ENCODE peak calls at places on chromosomes 6 and 20, in ten cellular contexts. One of them, this sample, is unnamed.
A peak's percentile ranks its signal among the peaks of the same experiment; 100 is the strongest.

GRCh38 chr6:166467436-166468000 is 84.8 kb upstream of the MPC1 start:
- DNase-seq in adrenal gland: no peak
- DNase-seq in H54: no peak
- DNase-seq in PC-3: no peak
- DNase-seq in erythroblast: no peak
- DNase-seq in CD4-positive, alpha-beta memory T cell: no peak
- DNase-seq in osteocyte: no peak
- DNase-seq in H1: no peak
- DNase-seq in mammary epithelial cell: no peak
- DNase-seq in upper lobe of right lung: no peak
- DNase-seq in this sample: no peak

GRCh38 chr20:37194616-37195015 is 15.3 kb upstream of the MROH8 start:
- DNase-seq in upper lobe of right lung: no peak
- DNase-seq in CD4-positive, alpha-beta memory T cell: peak; percentile 22
- DNase-seq in PC-3: no peak
- DNase-seq in osteocyte: no peak
- DNase-seq in H1: no peak
- DNase-seq in adrenal gland: no peak
- DNase-seq in H54: no peak
- DNase-seq in erythroblast: no peak
- DNase-seq in mammary epithelial cell: no peak
- DNase-seq in this sample: no peak

GRCh38 chr20:49583669-49584417 is 15.9 kb upstream of the PTGIS start:
- DNase-seq in adrenal gland: peak; percentile 81
- DNase-seq in PC-3: peak; percentile 56
- DNase-seq in mammary epithelial cell: peak; percentile 8
- DNase-seq in erythroblast: peak; percentile 16
- DNase-seq in H54: peak; percentile 35
- DNase-seq in H1: no peak
- DNase-seq in osteocyte: no peak
- DNase-seq in CD4-positive, alpha-beta memory T cell: no peak
- DNase-seq in upper lobe of right lung: no peak
- DNase-seq in this sample: no peak

GRCh38 chr6:7262037-7262461 is 51.0 kb downstream of the SSR1 start:
- DNase-seq in PC-3: no peak
- DNase-seq in mammary epithelial cell: peak; percentile 48
- DNase-seq in adrenal gland: peak; percentile 74
- DNase-seq in upper lobe of right lung: no peak
- DNase-seq in erythroblast: peak; percentile 47
- DNase-seq in CD4-positive, alpha-beta memory T cell: no peak
- DNase-seq in H1: peak; percentile 86
- DNase-seq in H54: no peak
- DNase-seq in osteocyte: no peak
- DNase-seq in this sample: no peak

GRCh38 chr6:6825153-6825847 is 236.8 kb downstream of the LY86 start:
- DNase-seq in osteocyte: no peak
- DNase-seq in CD4-positive, alpha-beta memory T cell: no peak
- DNase-seq in PC-3: peak; percentile 72
- DNase-seq in mammary epithelial cell: peak; percentile 71
- DNase-seq in erythroblast: no peak
- DNase-seq in H54: no peak
- DNase-seq in adrenal gland: no peak
- DNase-seq in upper lobe of right lung: no peak
- DNase-seq in H1: no peak
- DNase-seq in this sample: no peak

GRCh38 chr6:26440977-26441358 is 664 bp downstream of the BTN3A3 start:
- DNase-seq in erythroblast: no peak
- DNase-seq in PC-3: no peak
- DNase-seq in H1: no peak
- DNase-seq in upper lobe of right lung: no peak
- DNase-seq in mammary epithelial cell: no peak
- DNase-seq in adrenal gland: no peak
- DNase-seq in osteocyte: no peak
- DNase-seq in H54: no peak
- DNase-seq in CD4-positive, alpha-beta memory T cell: no peak
- DNase-seq in this sample: no peak

GRCh38 chr6:157436200-157436943 is 55.4 kb downstream of the ZDHHC14 start:
- DNase-seq in upper lobe of right lung: no peak
- DNase-seq in osteocyte: no peak
- DNase-seq in erythroblast: no peak
- DNase-seq in mammary epithelial cell: no peak
- DNase-seq in adrenal gland: no peak
- DNase-seq in H1: no peak
- DNase-seq in H54: no peak
- DNase-seq in CD4-positive, alpha-beta memory T cell: no peak
- DNase-seq in PC-3: no peak
- DNase-seq in this sample: no peak

GRCh38 chr6:33742092-33742491 is 4.6 kb downstream of the IP6K3 start:
- DNase-seq in PC-3: no peak
- DNase-seq in erythroblast: no peak
- DNase-seq in mammary epithelial cell: no peak
- DNase-seq in osteocyte: no peak
- DNase-seq in CD4-positive, alpha-beta memory T cell: no peak
- DNase-seq in adrenal gland: no peak
- DNase-seq in H54: peak; percentile 24
- DNase-seq in H1: no peak
- DNase-seq in upper lobe of right lung: no peak
- DNase-seq in this sample: no peak

GRCh38 chr6:26445934-26446667 is 5.8 kb downstream of the BTN3A3 start:
- DNase-seq in upper lobe of right lung: no peak
- DNase-seq in CD4-positive, alpha-beta memory T cell: peak; percentile 16
- DNase-seq in H54: no peak
- DNase-seq in adrenal gland: no peak
- DNase-seq in osteocyte: no peak
- DNase-seq in H1: no peak
- DNase-seq in PC-3: no peak
- DNase-seq in erythroblast: no peak
- DNase-seq in mammary epithelial cell: no peak
- DNase-seq in this sample: no peak